ENCODE peak calls at places on chromosome 20, in five cellular contexts. P is hepatocyte, X is heart left ventricle, B is HCT116, L is body of pancreas. U is an unnamed sample.

GRCh38 chr20:17613328-17614175 is 43.7 kb downstream of the DSTN start:
- DNase-seq in P (peak), X (peak), B (no peak), L (peak), U (no peak)

GRCh38 chr20:17936306-17936790 is 32.2 kb downstream of the SNX5 start:
- DNase-seq in P (no peak), X (no peak), B (no peak), L (no peak), U (no peak)

GRCh38 chr20:34074101-34074760 is 37.8 kb downstream of the EIF2S2 start:
- DNase-seq in P (no peak), X (no peak), B (no peak), L (no peak), U (no peak)

GRCh38 chr20:49676581-49677291 is 36.9 kb downstream of the B4GALT5 start:
- DNase-seq in P (no peak), X (no peak), B (no peak), L (no peak), U (no peak)

GRCh38 chr20:60935971-60936370 is 316.1 kb upstream of the CDH4 start:
- DNase-seq in P (no peak), X (no peak), B (no peak), L (no peak), U (no peak)

GRCh38 chr20:62122659-62123449 is 579 bp downstream of the LSM14B start:
- DNase-seq in P (peak), X (peak), B (no peak), L (peak), U (no peak)

GRCh38 chr20:62580733-62581132 is 61.6 kb upstream of the SLCO4A1 start:
- DNase-seq in P (no peak), X (no peak), B (no peak), L (no peak), U (no peak)

GRCh38 chr20:10925767-10926166 is 252.0 kb upstream of the JAG1 start:
- DNase-seq in P (no peak), X (no peak), B (no peak), L (no peak), U (no peak)

GRCh38 chr20:24766143-24766527 is 182.9 kb upstream of the CST7 start:
- DNase-seq in P (no peak), X (no peak), B (no peak), L (no peak), U (no peak)

GRCh38 chr20:542777-543368 is 717 bp downstream of the CSNK2A1 start:
- DNase-seq in P (peak), X (no peak), B (no peak), L (peak), U (no peak)

GRCh38 chr20:10469599-10469998 is 34.5 kb downstream of the SLX4IP start:
- DNase-seq in P (peak), X (no peak), B (peak), L (peak), U (peak)

GRCh38 chr20:34111057-34111711 is 859 bp downstream of the EIF2S2 start:
- DNase-seq in P (peak), X (no peak), B (no peak), L (peak), U (no peak)

GRCh38 chr20:34647737-34648136 is 29.2 kb downstream of the PIGU start:
- DNase-seq in P (no peak), X (no peak), B (no peak), L (no peak), U (no peak)

GRCh38 chr20:13006825-13007224 is 1.9 kb upstream of the SPTLC3 start:
- DNase-seq in P (no peak), X (no peak), B (no peak), L (no peak), U (peak)

GRCh38 chr20:62129731-62130531 is 7.7 kb downstream of the LSM14B start:
- DNase-seq in P (no peak), X (peak), B (no peak), L (no peak), U (no peak)

GRCh38 chr20:53916173-53916512 is 154.3 kb downstream of the BCAS1 start:
- DNase-seq in P (no peak), X (no peak), B (no peak), L (no peak), U (no peak)
- H3K27ac ChIP-seq in P (peak), X (peak), B (no peak), L (peak), U (no peak)

GRCh38 chr20:3670511-3670910 is 7.3 kb upstream of the GFRA4 start:
- DNase-seq in P (no peak), X (peak), B (no peak), L (no peak), U (no peak)
- TF ChIP-seq CTCF in P (no peak), X (no peak), B (peak), L (no peak), U (peak)

DNA sequence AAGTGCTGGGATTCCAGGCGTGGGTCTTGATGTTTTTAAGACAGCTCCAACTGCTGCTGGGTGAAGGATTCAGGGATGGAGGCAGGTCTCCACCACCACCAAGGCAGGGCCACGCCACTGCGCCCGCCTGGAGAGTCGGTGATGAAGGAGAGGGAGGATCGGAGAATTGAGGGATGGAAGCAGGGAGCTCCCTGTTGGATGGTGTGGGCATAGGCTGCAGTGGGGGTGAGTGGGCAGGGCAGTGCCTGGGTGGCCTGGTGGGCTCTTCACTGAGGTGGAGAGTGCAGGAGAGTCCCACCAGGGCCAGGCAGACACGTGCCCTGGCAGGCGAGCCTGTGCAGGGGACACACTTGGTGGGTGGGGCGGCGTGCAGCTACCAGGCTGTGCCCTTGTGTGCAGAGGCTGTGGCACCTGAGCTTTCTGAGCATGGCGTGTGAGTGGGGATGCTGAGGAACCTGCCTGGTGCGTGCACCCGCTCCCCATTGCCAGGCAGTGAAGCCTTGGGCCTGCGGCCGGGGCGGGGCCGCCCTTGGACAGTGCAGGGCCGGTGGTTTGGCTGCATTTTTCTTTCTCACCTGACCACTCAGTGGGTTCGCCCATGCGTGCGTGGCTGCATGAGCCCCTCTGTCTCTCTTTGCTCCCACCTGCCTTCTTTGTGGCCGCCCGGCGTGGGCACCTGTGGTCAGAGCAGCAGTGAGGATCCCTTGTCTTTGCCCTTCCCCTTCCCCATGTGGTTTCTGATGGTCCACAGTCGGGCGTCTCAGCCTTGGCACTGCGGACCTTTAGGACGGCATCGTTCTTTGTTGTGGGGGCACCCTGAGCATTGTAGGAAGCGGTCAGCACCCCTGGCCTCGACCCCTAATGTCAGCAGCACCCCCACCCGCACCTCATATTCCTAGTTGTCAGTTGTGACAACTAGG is 11.3 kb downstream of the RBM38 start:
- DNase-seq in P (no peak), X (peak), B (no peak), L (no peak), U (no peak)
- H3K27ac ChIP-seq in P (no peak), X (no peak), B (no peak), L (no peak), U (no peak)

GRCh38 chr20:8735014-8735413 is 333.9 kb upstream of the PLCB4 start:
- DNase-seq in P (no peak), X (no peak), B (no peak), L (no peak), U (no peak)
- TF ChIP-seq CTCF in P (no peak), X (no peak), B (no peak), L (no peak), U (no peak)

GRCh38 chr20:47531468-47531867 is 29.8 kb downstream of the NCOA3 start:
- DNase-seq in P (no peak), X (no peak), B (no peak), L (no peak), U (no peak)
- H3K27ac ChIP-seq in P (no peak), X (no peak), B (no peak), L (no peak), U (no peak)

DNA sequence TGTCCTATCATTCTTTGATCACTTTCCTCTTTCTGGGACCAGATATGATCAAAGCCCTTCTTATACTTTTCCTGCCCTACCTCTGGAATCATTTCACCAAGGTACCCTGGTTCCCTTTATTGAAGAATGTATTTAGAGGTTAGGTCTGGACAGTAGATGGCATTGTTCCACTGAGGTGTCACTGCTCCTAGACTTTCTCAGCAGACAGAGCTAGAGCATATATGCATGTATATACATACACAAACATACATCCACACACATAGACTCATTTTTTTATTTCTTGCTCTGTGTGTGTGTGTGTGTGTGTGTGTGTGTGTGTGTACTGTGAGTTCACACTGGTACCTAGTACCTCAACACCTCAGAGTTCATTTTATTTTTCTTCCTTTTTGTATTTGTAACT is 40.9 kb downstream of the PTPRA start:
- DNase-seq in P (peak), X (no peak), B (no peak), L (no peak), U (no peak)
- TF ChIP-seq CTCF in P (peak), X (no peak), B (peak), L (no peak), U (no peak)

GRCh38 chr20:57442888-57443239 is 51.7 kb downstream of the RBM38 start:
- DNase-seq in P (no peak), X (no peak), B (no peak), L (no peak), U (no peak)
- H3K27ac ChIP-seq in P (no peak), X (peak), B (no peak), L (no peak), U (no peak)

DNA sequence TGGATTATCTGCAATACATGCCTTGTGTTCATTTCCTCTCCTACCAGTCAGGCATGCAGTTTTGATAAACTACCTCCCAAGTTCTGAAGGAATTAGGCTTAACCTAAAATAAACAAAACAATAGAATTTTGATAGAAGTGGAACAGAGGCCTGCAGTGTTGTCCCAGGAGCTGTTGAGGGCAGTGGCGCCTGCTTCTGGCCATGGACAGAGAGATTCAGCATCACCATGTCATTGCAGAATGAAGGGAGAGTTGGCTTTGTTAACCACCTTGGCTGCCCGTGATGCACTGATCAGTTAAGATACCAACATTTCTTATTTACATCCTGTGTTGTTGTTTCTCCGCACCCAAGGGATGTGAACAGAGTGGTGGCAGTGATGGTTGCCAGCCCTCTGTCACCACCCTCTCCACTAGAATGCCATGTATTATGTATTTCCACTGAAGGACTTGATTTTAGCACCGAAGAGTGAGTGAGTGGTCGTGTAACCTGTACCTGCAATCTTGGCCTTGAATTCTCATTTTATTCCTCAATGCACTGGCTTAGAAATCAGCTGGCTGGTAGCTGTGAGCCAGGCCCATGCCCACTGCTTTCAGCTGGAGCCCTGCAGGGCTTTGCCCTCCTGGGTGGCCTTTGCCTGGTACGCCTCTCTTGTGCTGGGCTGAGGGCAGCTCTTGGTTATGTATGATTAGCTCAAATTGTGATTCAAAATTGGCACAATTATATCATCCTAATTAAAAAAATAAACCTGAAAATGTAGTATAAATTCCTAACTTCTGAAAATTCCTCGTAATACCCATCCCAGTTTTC is 56.5 kb downstream of the SHLD1 start:
- DNase-seq in P (no peak), X (no peak), B (no peak), L (no peak), U (no peak)
- TF ChIP-seq CTCF in P (no peak), X (peak), B (peak), L (no peak), U (no peak)

GRCh38 chr20:37190354-37190753 is 11.0 kb upstream of the MROH8 start:
- DNase-seq in P (no peak), X (no peak), B (no peak), L (no peak), U (no peak)
- H3K27ac ChIP-seq in P (no peak), X (no peak), B (no peak), L (no peak), U (no peak)

DNA sequence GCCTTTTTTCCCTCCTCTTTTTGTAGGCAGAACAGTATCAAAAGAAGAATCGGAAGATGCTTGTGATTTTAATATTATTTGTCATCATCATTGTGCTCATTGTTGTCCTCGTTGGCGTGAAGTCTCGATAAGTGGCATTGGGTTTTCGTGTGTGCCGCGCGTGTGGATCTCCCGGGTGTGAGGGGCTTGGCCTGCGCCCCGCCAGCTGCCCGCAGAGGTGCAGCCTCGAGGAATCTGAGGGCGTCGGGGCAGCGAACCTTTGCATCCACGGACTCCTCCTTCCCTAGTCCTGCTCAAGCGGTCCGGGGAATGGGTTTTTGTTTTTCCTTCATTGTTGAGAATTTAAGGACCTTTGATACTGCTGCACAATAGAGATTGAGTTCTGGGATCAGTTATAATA is 16.4 kb upstream of the NPEPL1 start:
- DNase-seq in P (no peak), X (no peak), B (no peak), L (no peak), U (no peak)
- TF ChIP-seq CTCF in P (no peak), X (no peak), B (no peak), L (no peak), U (no peak)